ENCODE peak calls at places on chromosomes 3 and 15, in seven cellular contexts. A is heart right ventricle, R is lung, J is dorsolateral prefrontal cortex, B is lower lobe of right lung, K is body of pancreas, Z is testis. E is an unnamed sample.

GRCh38 chr15:43509923-43510229 is 7.5 kb upstream of the MAP1A start:
- DNase-seq in A (no peak), R (no peak), J (no peak), B (no peak), K (no peak), Z (no peak), E (no peak)

GRCh38 chr3:122957707-122958210 is 69.8 kb downstream of the SEMA5B start:
- DNase-seq in A (peak), R (peak), J (no peak), B (no peak), K (no peak), Z (peak), E (no peak)

GRCh38 chr3:76429536-76430177 is 610.2 kb upstream of the ROBO2 start:
- DNase-seq in A (no peak), R (no peak), J (no peak), B (no peak), K (no peak), Z (no peak), E (no peak)

GRCh38 chr3:69085543-69086132 is 901 bp downstream of the ARL6IP5 start:
- DNase-seq in A (no peak), R (no peak), J (peak), B (peak), K (peak), Z (peak), E (no peak)

GRCh38 chr3:168990111-168990510 is 673.4 kb downstream of the MECOM start:
- DNase-seq in A (no peak), R (no peak), J (no peak), B (no peak), K (no peak), Z (no peak), E (no peak)

GRCh38 chr15:75675579-75676404 is 28.1 kb downstream of the SNX33 start:
- DNase-seq in A (no peak), R (no peak), J (no peak), B (no peak), K (no peak), Z (no peak), E (no peak)

GRCh38 chr3:132268956-132269355 is 48.3 kb upstream of the ACP3 start:
- DNase-seq in A (no peak), R (no peak), J (no peak), B (no peak), K (no peak), Z (peak), E (no peak)

GRCh38 chr3:50885491-50885890 is 210.8 kb downstream of the DOCK3 start:
- DNase-seq in A (no peak), R (no peak), J (no peak), B (no peak), K (no peak), Z (no peak), E (peak)

GRCh38 chr3:161208931-161209330 is 12.2 kb upstream of the NMD3 start:
- DNase-seq in A (no peak), R (no peak), J (no peak), B (no peak), K (no peak), Z (no peak), E (no peak)

GRCh38 chr3:124887177-124887995 is at the start of gene ITGB5:
- DNase-seq in A (peak), R (peak), J (peak), B (peak), K (peak), Z (peak), E (no peak)

GRCh38 chr15:45634442-45635190 is at the start of gene SQOR:
- DNase-seq in A (peak), R (peak), J (peak), B (peak), K (peak), Z (peak), E (no peak)

GRCh38 chr3:78570482-78570881 is 1197.3 kb downstream of the ROBO1 start:
- DNase-seq in A (no peak), R (no peak), J (no peak), B (no peak), K (no peak), Z (no peak), E (no peak)

GRCh38 chr3:78571486-78571885 is 1196.3 kb downstream of the ROBO1 start:
- DNase-seq in A (no peak), R (no peak), J (no peak), B (no peak), K (no peak), Z (no peak), E (no peak)

GRCh38 chr3:78565712-78566111 is 1202.1 kb downstream of the ROBO1 start:
- DNase-seq in A (no peak), R (no peak), J (no peak), B (no peak), K (no peak), Z (no peak), E (no peak)

GRCh38 chr3:78569820-78570219 is 1198.0 kb downstream of the ROBO1 start:
- DNase-seq in A (no peak), R (no peak), J (no peak), B (no peak), K (no peak), Z (no peak), E (no peak)
- H3K4me3 ChIP-seq in A (no peak), R (no peak), J (no peak), B (no peak), K (no peak), Z (no peak), E (no peak)

DNA sequence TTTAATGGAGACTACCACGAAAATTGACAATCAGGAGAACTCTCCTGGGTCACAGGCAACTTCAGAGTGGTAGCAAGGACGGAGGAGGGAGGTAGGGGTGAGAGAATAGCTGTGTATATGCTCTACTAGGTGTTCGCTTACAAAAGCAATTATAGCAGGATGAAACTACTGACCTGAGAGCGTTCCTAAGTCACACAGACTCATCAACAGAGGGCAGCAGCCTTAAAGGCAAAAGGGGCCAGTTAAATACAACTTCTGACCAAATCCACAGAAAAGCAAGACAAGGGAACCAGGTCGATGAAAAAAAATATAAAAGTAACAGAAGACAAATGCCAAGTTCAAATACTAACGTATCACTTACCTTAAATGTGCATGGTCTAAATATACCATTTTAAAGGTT is 894.6 kb downstream of the PLOD2 start:
- DNase-seq in A (no peak), R (no peak), J (no peak), B (no peak), K (no peak), Z (no peak), E (no peak)
- TF ChIP-seq CTCF in A (no peak), R (no peak), J (no peak), B (no peak), K (no peak), Z (no peak), E (no peak)

GRCh38 chr3:139541898-139542288 is 2.4 kb upstream of the RBP1 start:
- DNase-seq in A (no peak), R (no peak), J (no peak), B (no peak), K (no peak), Z (no peak), E (no peak)

GRCh38 chr3:139537795-139538538 is 1.6 kb downstream of the RBP1 start:
- DNase-seq in A (no peak), R (no peak), J (no peak), B (no peak), K (no peak), Z (no peak), E (no peak)

GRCh38 chr3:139540686-139541085 is 1.1 kb upstream of the RBP1 start:
- DNase-seq in A (no peak), R (no peak), J (no peak), B (no peak), K (no peak), Z (no peak), E (no peak)

GRCh38 chr3:139538733-139539132 is 809 bp downstream of the RBP1 start:
- DNase-seq in A (peak), R (no peak), J (no peak), B (no peak), K (peak), Z (peak), E (no peak)

GRCh38 chr3:139541156-139541897 is 1.8 kb upstream of the RBP1 start:
- DNase-seq in A (no peak), R (no peak), J (no peak), B (no peak), K (peak), Z (no peak), E (no peak)
- H3K4me3 ChIP-seq in A (no peak), R (no peak), J (no peak), B (no peak), K (no peak), Z (no peak), E (no peak)

GRCh38 chr3:119322021-119322522 is 27.9 kb downstream of the ARHGAP31 start:
- DNase-seq in A (no peak), R (no peak), J (no peak), B (no peak), K (no peak), Z (no peak), E (no peak)

GRCh38 chr3:119324899-119325298 is 30.7 kb downstream of the ARHGAP31 start:
- DNase-seq in A (no peak), R (no peak), J (no peak), B (no peak), K (no peak), Z (no peak), E (no peak)

GRCh38 chr3:119319311-119319710 is 25.1 kb downstream of the ARHGAP31 start:
- DNase-seq in A (no peak), R (no peak), J (no peak), B (no peak), K (no peak), Z (no peak), E (no peak)

GRCh38 chr3:119323401-119324107 is 29.4 kb downstream of the ARHGAP31 start:
- DNase-seq in A (no peak), R (no peak), J (no peak), B (no peak), K (peak), Z (peak), E (no peak)

DNA sequence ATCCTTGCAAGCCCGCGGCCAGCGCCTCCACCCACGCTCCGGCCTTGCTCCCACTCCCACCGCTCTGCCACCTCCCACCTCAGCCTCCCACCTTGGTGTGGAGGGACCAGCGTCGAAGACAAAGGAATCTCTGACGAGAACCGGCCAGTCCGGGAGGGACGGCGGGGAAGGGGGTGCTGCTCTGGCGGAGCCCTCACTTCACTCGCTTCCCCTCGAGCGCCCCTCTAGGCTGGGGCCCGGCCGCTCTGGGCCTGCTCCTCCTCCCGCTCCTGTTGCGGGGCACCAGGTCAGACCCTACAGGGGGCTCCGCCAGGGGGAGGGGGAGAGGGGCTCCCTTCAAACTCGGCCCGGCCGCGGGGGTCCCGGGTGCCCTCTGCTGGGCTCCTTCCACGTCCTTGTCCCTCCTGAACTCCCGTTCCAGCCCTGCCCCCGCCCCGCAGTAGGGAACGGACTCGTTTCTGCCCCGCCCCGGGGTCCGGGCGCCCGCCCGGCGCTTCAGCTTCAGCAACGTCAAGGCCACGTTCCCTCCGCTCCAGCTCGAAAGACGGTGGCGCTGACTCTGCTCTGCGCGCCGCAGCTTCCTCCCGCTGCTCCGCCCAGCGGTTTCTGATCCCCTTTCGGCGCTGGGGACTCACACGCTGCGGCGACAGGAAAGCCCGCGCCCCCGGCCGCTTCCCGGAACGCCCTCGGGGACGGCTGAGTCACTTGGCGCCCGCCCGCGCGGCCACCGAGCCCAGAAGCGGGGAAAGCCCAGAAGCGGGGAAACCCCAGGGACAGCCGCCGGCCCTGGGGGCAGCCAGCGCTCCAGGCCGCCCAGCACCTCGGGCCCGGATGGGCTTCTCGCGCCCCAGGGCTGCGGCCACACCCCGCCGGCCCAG is 28.6 kb downstream of the ARHGAP31 start:
- DNase-seq in A (peak), R (peak), J (peak), B (peak), K (peak), Z (peak), E (peak)
- TF ChIP-seq CTCF in A (no peak), R (no peak), J (no peak), B (no peak), K (no peak), Z (no peak), E (peak)

GRCh38 chr3:9007213-9007612 is 43.9 kb upstream of the RAD18 start:
- DNase-seq in A (no peak), R (no peak), J (no peak), B (no peak), K (no peak), Z (no peak), E (no peak)

GRCh38 chr3:9012521-9012920 is 49.2 kb upstream of the RAD18 start:
- DNase-seq in A (no peak), R (no peak), J (no peak), B (no peak), K (no peak), Z (no peak), E (no peak)

GRCh38 chr3:9008550-9009255 is 45.4 kb upstream of the RAD18 start:
- DNase-seq in A (no peak), R (no peak), J (no peak), B (no peak), K (no peak), Z (no peak), E (no peak)

GRCh38 chr3:9009976-9010545 is 46.8 kb upstream of the RAD18 start:
- DNase-seq in A (no peak), R (no peak), J (no peak), B (no peak), K (no peak), Z (no peak), E (no peak)

GRCh38 chr3:9007928-9008327 is 44.7 kb upstream of the RAD18 start:
- DNase-seq in A (no peak), R (no peak), J (no peak), B (no peak), K (no peak), Z (no peak), E (no peak)
- H3K4me3 ChIP-seq in A (no peak), R (no peak), J (no peak), B (no peak), K (no peak), Z (no peak), E (no peak)